ENCODE peak calls at places on chromosome 16, in eight cellular contexts. V is NCI-H1105, Q is BJ, N is GM12878, U is nephron progenitor cell, G is pancreas, C is RWPE2, H is nucleus accumbens. D is an unnamed sample.

GRCh38 chr16:56912746-56913703 is 18.9 kb upstream of the HERPUD1 start:
- DNase-seq in V (no peak), C (no peak), N (no peak), Q (peak), U (no peak), G (no peak), H (no peak), D (no peak)

GRCh38 chr16:70508752-70509151 is 14.6 kb downstream of the COG4 start:
- DNase-seq in V (no peak), H (no peak), C (no peak), N (no peak), U (no peak), G (no peak), Q (no peak), D (no peak)

GRCh38 chr16:66204761-66205160 is 161.7 kb upstream of the CDH5 start:
- DNase-seq in C (no peak), U (no peak), G (no peak), V (no peak), Q (peak), H (no peak), N (no peak), D (no peak)

GRCh38 chr16:74448990-74449389 is 27.7 kb upstream of the CLEC18B start:
- DNase-seq in U (no peak), V (no peak), Q (peak), C (peak), G (peak), N (no peak), H (no peak), D (peak)

GRCh38 chr16:11138026-11138768 is 117.8 kb downstream of the SOCS1 start:
- DNase-seq in G (no peak), N (no peak), V (no peak), U (no peak), H (no peak), Q (no peak), C (no peak), D (no peak)

GRCh38 chr16:11612110-11612981 is 25.6 kb upstream of the LITAF start:
- DNase-seq in H (no peak), U (no peak), Q (no peak), N (no peak), G (peak), C (no peak), V (no peak), D (peak)

GRCh38 chr16:21301168-21301894 is 23.2 kb upstream of the CRYM start:
- DNase-seq in G (peak), H (no peak), V (peak), N (peak), C (peak), U (peak), Q (no peak), D (peak)

GRCh38 chr16:85749686-85750020 is 1.2 kb downstream of the C16orf74 start:
- DNase-seq in G (no peak), H (no peak), Q (no peak), N (no peak), C (peak), V (no peak), U (no peak), D (no peak)

GRCh38 chr16:30414159-30414558 is 6.8 kb downstream of the ZNF771 start:
- DNase-seq in H (no peak), G (no peak), Q (no peak), V (no peak), C (no peak), U (no peak), N (no peak), D (no peak)

GRCh38 chr16:61677776-61678175 is 358.5 kb downstream of the CDH8 start:
- DNase-seq in C (no peak), U (no peak), V (no peak), G (no peak), Q (no peak), H (no peak), N (no peak), D (no peak)

GRCh38 chr16:10868562-10869469 is 8.2 kb upstream of the CIITA start:
- DNase-seq in C (no peak), U (no peak), V (no peak), H (no peak), G (peak), Q (no peak), N (no peak), D (no peak)

GRCh38 chr16:81940781-81941560 is 70.3 kb downstream of the SDR42E1 start:
- DNase-seq in G (no peak), U (no peak), V (peak), Q (peak), H (no peak), C (no peak), N (no peak), D (peak)

GRCh38 chr16:2457267-2457666 is 2.6 kb upstream of the TEDC2 start:
- DNase-seq in H (no peak), N (no peak), Q (no peak), C (no peak), U (no peak), G (no peak), V (no peak), D (no peak)

D was measured in kidney epithelial cell.